ENCODE peak calls at places on chromosome 5, in four cellular contexts. P is IMR-90, N is A549, C is upper lobe of left lung. J is an unnamed sample.

GRCh38 chr5:94908889-94909480 is 290.5 kb downstream of the SLF1 start:
- DNase-seq in P (peak; percentile 37), N (peak; percentile 42), C (no peak), J (peak; percentile 45)

GRCh38 chr5:149237662-149238061 is 34.0 kb upstream of the AFAP1L1 start:
- DNase-seq in P (no peak), N (no peak), C (no peak), J (no peak)

GRCh38 chr5:58491216-58491892 is at the start of gene GAPT:
- DNase-seq in P (no peak), N (no peak), C (no peak), J (no peak)

GRCh38 chr5:67166886-67167285 is 29.7 kb downstream of the CD180 start:
- DNase-seq in P (no peak), N (no peak), C (no peak), J (no peak)

GRCh38 chr5:157109744-157110143 is 900 bp upstream of the HAVCR2 start:
- DNase-seq in P (no peak), N (no peak), C (no peak), J (no peak)

GRCh38 chr5:82467006-82467561 is 188.9 kb upstream of the RPS23 start:
- DNase-seq in P (no peak), N (no peak), C (no peak), J (no peak)

GRCh38 chr5:151577566-151577965 is 13.6 kb downstream of the FAT2 start:
- DNase-seq in P (no peak), N (no peak), C (no peak), J (no peak)

GRCh38 chr5:131419877-131420276 is 156.0 kb downstream of the CDC42SE2 start:
- DNase-seq in P (no peak), N (no peak), C (no peak), J (no peak)

GRCh38 chr5:64773533-64773932 is 4.8 kb downstream of the CWC27 start:
- DNase-seq in P (no peak), N (no peak), C (no peak), J (no peak)

GRCh38 chr5:141560725-141561483 is 57.9 kb downstream of the DIAPH1 start:
- DNase-seq in P (peak; percentile 98), N (peak; percentile 73), C (no peak), J (peak; percentile 68)

GRCh38 chr5:132215329-132215728 is 12.3 kb downstream of the P4HA2 start:
- DNase-seq in P (peak; percentile 98), N (peak; percentile 48), C (peak; percentile 84), J (no peak)

GRCh38 chr5:14069021-14069420 is 74.1 kb upstream of the TRIO start:
- DNase-seq in P (no peak), N (no peak), C (no peak), J (no peak)

GRCh38 chr5:168592014-168592368 is 12.8 kb upstream of the PANK3 start:
- DNase-seq in P (peak; percentile 35), N (peak; percentile 31), C (no peak), J (no peak)

GRCh38 chr5:132024789-132025402 is 13.4 kb upstream of the ACSL6 start:
- DNase-seq in P (no peak), N (no peak), C (no peak), J (no peak)

GRCh38 chr5:158287643-158288228 is 428.8 kb upstream of the CLINT1 start:
- DNase-seq in P (peak; percentile 72), N (peak; percentile 5), C (no peak), J (no peak)

GRCh38 chr5:98468188-98468869 is 305.1 kb upstream of the RGMB start:
- DNase-seq in P (peak; percentile 95), N (peak; percentile 29), C (no peak), J (no peak)

GRCh38 chr5:98679963-98680362 is 93.5 kb upstream of the RGMB start:
- DNase-seq in P (peak; percentile 59), N (no peak), C (no peak), J (no peak)

GRCh38 chr5:122126177-122126701 is 3.1 kb upstream of the ZNF474 start:
- DNase-seq in P (peak; percentile 83), N (no peak), C (no peak), J (peak; percentile 6)

GRCh38 chr5:55634204-55634785 is 77.8 kb downstream of the SLC38A9 start:
- DNase-seq in P (peak; percentile 15), N (no peak), C (no peak), J (no peak)

GRCh38 chr5:74420220-74420619 is 220.3 kb downstream of the ENC1 start:
- DNase-seq in P (no peak), N (no peak), C (no peak), J (no peak)

GRCh38 chr5:42518595-42519067 is 95.4 kb downstream of the GHR start:
- DNase-seq in P (peak; percentile 3), N (no peak), C (no peak), J (no peak)

GRCh38 chr5:145936401-145937131 is at the start of gene SH3RF2:
- DNase-seq in P (peak; percentile 73), N (peak; percentile 82), C (peak; percentile 86), J (no peak)

GRCh38 chr5:60399507-60399906 is 300.5 kb downstream of the DEPDC1B start:
- DNase-seq in P (no peak), N (no peak), C (peak; percentile 49), J (no peak)

GRCh38 chr5:36521838-36522745 is 84.3 kb upstream of the SLC1A3 start:
- DNase-seq in P (no peak), N (no peak), C (no peak), J (no peak)

GRCh38 chr5:151937851-151938250 is 13.2 kb upstream of the GLRA1 start:
- DNase-seq in P (no peak), N (no peak), C (no peak), J (no peak)

GRCh38 chr5:64497390-64497789 is 8.4 kb upstream of the RGS7BP start:
- DNase-seq in P (peak; percentile 28), N (no peak), C (no peak), J (no peak)

GRCh38 chr5:157069949-157070348 is 11.0 kb upstream of the HAVCR1 start:
- DNase-seq in P (no peak), N (no peak), C (no peak), J (no peak)

GRCh38 chr5:154367101-154367500 is 78.7 kb upstream of the SAP30L start:
- DNase-seq in P (peak; percentile 87), N (no peak), C (no peak), J (no peak)

GRCh38 chr5:83006683-83007283 is 70.4 kb downstream of the TMEM167A start:
- DNase-seq in P (no peak), N (no peak), C (no peak), J (no peak)

GRCh38 chr5:10301266-10301665 is 6.4 kb downstream of the CMBL start:
- DNase-seq in P (no peak), N (no peak), C (no peak), J (no peak)

GRCh38 chr5:81315336-81315735 is 13.9 kb downstream of the ZCCHC9 start:
- DNase-seq in P (peak; percentile 86), N (no peak), C (no peak), J (no peak)

GRCh38 chr5:34503379-34504346 is 152.5 kb upstream of the RAI14 start:
- DNase-seq in P (no peak), N (no peak), C (no peak), J (no peak)

DNA sequence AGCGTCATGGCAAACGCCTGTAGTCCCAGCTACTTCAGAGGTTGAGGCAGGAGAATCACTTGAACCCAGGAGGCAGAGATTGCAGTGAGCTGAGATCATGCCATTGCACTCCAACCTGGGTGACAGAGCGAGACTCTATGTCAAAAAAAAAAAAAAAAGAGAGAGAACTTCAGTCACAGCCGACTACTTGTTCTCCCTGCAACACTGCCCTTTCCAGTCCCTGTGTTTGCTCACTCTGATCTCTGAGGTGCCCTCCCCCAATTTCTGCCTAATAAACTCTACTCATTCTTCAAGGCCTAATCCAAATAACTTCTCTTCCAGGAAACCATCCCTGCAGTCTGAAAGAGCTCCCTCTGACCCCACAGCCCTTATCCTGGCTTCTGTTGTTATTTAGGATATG is 28.1 kb downstream of the GFRA3 start:
- DNase-seq in P (no peak), N (no peak), C (no peak), J (no peak)
- TF ChIP-seq POLR2A in P (no peak), N (no peak), C (no peak), J (no peak)

DNA sequence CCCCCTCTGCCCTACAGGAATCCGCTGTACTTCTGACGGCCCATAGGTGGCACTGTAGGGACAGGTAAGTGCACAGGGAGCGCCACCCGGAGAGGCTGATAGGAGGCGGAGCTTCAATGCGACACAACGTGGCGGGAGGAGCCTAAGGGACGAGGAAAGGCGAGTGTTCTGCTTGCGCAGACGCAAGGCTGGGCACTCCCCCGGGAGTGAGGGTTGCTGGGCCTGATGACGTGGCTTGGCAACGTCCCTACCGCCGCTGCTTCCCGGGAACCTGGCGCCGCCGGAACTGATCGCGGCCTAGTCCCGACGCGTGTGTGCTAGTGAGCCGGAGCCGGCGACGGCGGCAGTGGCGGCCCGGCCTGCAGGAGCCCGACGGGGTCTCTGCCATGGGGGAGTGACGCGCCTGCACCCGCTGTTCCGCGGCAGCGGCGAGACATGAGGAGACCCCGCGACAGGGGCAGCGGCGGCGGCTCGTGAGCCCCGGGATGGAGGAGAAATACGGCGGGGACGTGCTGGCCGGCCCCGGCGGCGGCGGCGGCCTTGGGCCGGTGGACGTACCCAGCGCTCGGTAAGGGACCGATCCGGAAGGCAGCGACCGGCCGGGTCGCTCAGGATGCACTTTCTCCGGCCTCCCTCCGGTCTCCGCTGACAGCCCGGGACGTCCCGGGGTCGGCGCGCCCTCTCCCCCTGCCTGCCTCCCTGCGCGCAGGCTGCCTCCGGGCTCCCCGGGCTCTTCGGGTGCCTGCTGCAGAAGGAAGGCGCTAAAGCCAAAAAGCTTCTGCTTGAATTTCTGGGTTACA is at the start of gene SLC30A5:
- DNase-seq in P (peak; percentile 100), N (peak; percentile 100), C (peak; percentile 96), J (peak; percentile 100)
- TF ChIP-seq POLR2A in P (peak; percentile 97), N (peak; percentile 96), C (no peak), J (peak; percentile 97)

GRCh38 chr5:139637438-139638089 is 10.6 kb upstream of the CXXC5 start:
- DNase-seq in P (peak; percentile 74), N (no peak), C (peak; percentile 97), J (peak; percentile 95)
- TF ChIP-seq POLR2A in P (no peak), N (no peak), C (no peak), J (peak; percentile 49)

GRCh38 chr5:172890659-172891058 is 56.6 kb downstream of the ERGIC1 start:
- DNase-seq in P (no peak), N (no peak), C (no peak), J (no peak)

GRCh38 chr5:172886974-172887491 is 53.0 kb downstream of the ERGIC1 start:
- DNase-seq in P (peak; percentile 88), N (no peak), C (no peak), J (no peak)

GRCh38 chr5:172886396-172886932 is 52.4 kb downstream of the ERGIC1 start:
- DNase-seq in P (no peak), N (no peak), C (no peak), J (no peak)

GRCh38 chr5:172885594-172886340 is 51.7 kb downstream of the ERGIC1 start:
- DNase-seq in P (no peak), N (no peak), C (no peak), J (no peak)

GRCh38 chr5:172887735-172888134 is 53.7 kb downstream of the ERGIC1 start:
- DNase-seq in P (peak; percentile 95), N (no peak), C (no peak), J (no peak)
- TF ChIP-seq POLR2A in P (peak; percentile 54), N (no peak), C (no peak), J (no peak)

GRCh38 chr5:173968154-173968553 is 20.8 kb upstream of the C5orf47 start:
- DNase-seq in P (no peak), N (no peak), C (no peak), J (no peak)

GRCh38 chr5:173964491-173964890 is 24.5 kb upstream of the C5orf47 start:
- DNase-seq in P (no peak), N (no peak), C (no peak), J (no peak)

GRCh38 chr5:173963867-173964429 is 25.0 kb upstream of the C5orf47 start:
- DNase-seq in P (no peak), N (peak; percentile 75), C (no peak), J (no peak)

GRCh38 chr5:173962436-173962835 is 26.5 kb upstream of the C5orf47 start:
- DNase-seq in P (no peak), N (no peak), C (no peak), J (no peak)

GRCh38 chr5:173963107-173963506 is 25.9 kb upstream of the C5orf47 start:
- DNase-seq in P (peak; percentile 75), N (peak; percentile 36), C (no peak), J (no peak)
- TF ChIP-seq POLR2A in P (no peak), N (no peak), C (no peak), J (no peak)

J was measured in erythroblast.